ENCODE peak calls at places on chromosomes 12 and 14, in eight cellular contexts. M is NAMALWA; H is foreskin fibroblast; K is endothelial cell; I is GM04503; J is globus pallidus; P is stimulated activated CD8-positive, alpha-beta memory T cell treated with anti-CD3 and anti-CD28 coated beads, Interleukin-2, amount 100 ng/mL, for 48 hours; Q is mesothelial cell of epicardium. C is an unnamed sample.

GRCh38 chr14:52006361-52006760 is 17.0 kb downstream of the RTRAF start:
- DNase-seq in M (no peak), H (no peak), K (no peak), I (no peak), J (no peak), P (no peak), Q (no peak), C (no peak)

GRCh38 chr14:75283162-75283883 is 4.7 kb downstream of the FOS start:
- DNase-seq in M (peak; percentile 48), H (no peak), K (no peak), I (no peak), J (no peak), P (no peak), Q (no peak), C (peak; percentile 70)

GRCh38 chr12:6771091-6771495 is 1.2 kb upstream of the LAG3 start:
- DNase-seq in M (no peak), H (no peak), K (peak; percentile 47), I (no peak), J (no peak), P (no peak), Q (no peak), C (no peak)

GRCh38 chr12:52754135-52754534 is 23.0 kb downstream of the KRT76 start:
- DNase-seq in M (no peak), H (no peak), K (no peak), I (no peak), J (no peak), P (no peak), Q (no peak), C (no peak)

GRCh38 chr12:29395356-29395755 is 14.4 kb upstream of the ERGIC2 start:
- DNase-seq in M (no peak), H (no peak), K (no peak), I (no peak), J (no peak), P (no peak), Q (no peak), C (no peak)

GRCh38 chr14:51394391-51394790 is 154.3 kb downstream of the TMX1 start:
- DNase-seq in M (no peak), H (no peak), K (no peak), I (peak; percentile 89), J (peak; percentile 21), P (no peak), Q (no peak), C (no peak)

GRCh38 chr12:28868414-28868813 is 280.7 kb upstream of the FAR2 start:
- DNase-seq in M (no peak), H (no peak), K (no peak), I (no peak), J (no peak), P (no peak), Q (no peak), C (no peak)

GRCh38 chr14:35944847-35945246 is 118.7 kb downstream of the BRMS1L start:
- DNase-seq in M (peak; percentile 4), H (no peak), K (peak; percentile 13), I (no peak), J (no peak), P (peak; percentile 10), Q (no peak), C (no peak)

GRCh38 chr14:73059326-73059725 is 992 bp downstream of the RBM25 start:
- DNase-seq in M (peak; percentile 16), H (no peak), K (no peak), I (peak; percentile 18), J (no peak), P (no peak), Q (no peak), C (no peak)

GRCh38 chr12:92908108-92908507 is 21.0 kb downstream of the EEA1 start:
- DNase-seq in M (no peak), H (no peak), K (no peak), I (no peak), J (no peak), P (no peak), Q (no peak), C (no peak)

GRCh38 chr14:21617614-21618013 is 17.1 kb downstream of the OR10G2 start:
- DNase-seq in M (no peak), H (no peak), K (no peak), I (no peak), J (no peak), P (no peak), Q (no peak), C (no peak)

GRCh38 chr14:77663289-77663688 is 44.5 kb downstream of the ALKBH1 start:
- DNase-seq in M (no peak), H (peak; percentile 6), K (no peak), I (no peak), J (no peak), P (no peak), Q (no peak), C (no peak)

GRCh38 chr12:116718578-116719454 is 19.1 kb downstream of the SPRING1 start:
- DNase-seq in M (no peak), H (no peak), K (no peak), I (no peak), J (peak; percentile 50), P (no peak), Q (no peak), C (no peak)

GRCh38 chr12:2341051-2341751 is 288.4 kb downstream of the CACNA1C start:
- DNase-seq in M (no peak), H (no peak), K (no peak), I (no peak), J (no peak), P (no peak), Q (no peak), C (peak; percentile 46)

GRCh38 chr14:20412422-20412821 is 879 bp downstream of the TEP1 start:
- DNase-seq in M (peak; percentile 59), H (no peak), K (no peak), I (no peak), J (no peak), P (no peak), Q (no peak), C (no peak)

GRCh38 chr14:52080817-52081755 is 12.2 kb upstream of the NID2 start:
- DNase-seq in M (no peak), H (peak; percentile 92), K (no peak), I (peak; percentile 88), J (no peak), P (no peak), Q (no peak), C (no peak)

GRCh38 chr12:78407722-78408121 is 456.9 kb upstream of the SYT1 start:
- DNase-seq in M (no peak), H (no peak), K (no peak), I (no peak), J (no peak), P (no peak), Q (no peak), C (no peak)

GRCh38 chr14:20409226-20409625 is 4.1 kb downstream of the TEP1 start:
- DNase-seq in M (no peak), H (peak; percentile 64), K (no peak), I (no peak), J (no peak), P (no peak), Q (no peak), C (no peak)

GRCh38 chr14:104392001-104392395 is 187.6 kb upstream of the C14orf180 start:
- DNase-seq in M (no peak), H (no peak), K (no peak), I (no peak), J (no peak), P (no peak), Q (no peak), C (peak; percentile 62)

GRCh38 chr12:43396671-43397070 is 155.3 kb downstream of the ADAMTS20 start:
- DNase-seq in M (no peak), H (no peak), K (no peak), I (no peak), J (no peak), P (no peak), Q (no peak), C (no peak)

GRCh38 chr14:73230051-73230450 is 7.3 kb upstream of the PAPLN start:
- DNase-seq in M (no peak), H (no peak), K (no peak), I (no peak), J (no peak), P (no peak), Q (no peak), C (no peak)

GRCh38 chr12:52975820-52976573 is 27.1 kb downstream of the KRT18 start:
- DNase-seq in M (peak; percentile 18), H (no peak), K (peak; percentile 18), I (no peak), J (no peak), P (no peak), Q (peak; percentile 44), C (no peak)

C was measured in activated effector memory CD4-positive, alpha-beta T cell treated with anti-CD3 and anti-CD28 coated beads, Interleukin-2, amount 50 U/mL, for 16 hours.